ENCODE peak calls at places on chromosomes 16 and 17, in ten cellular contexts. One of them, this sample, is unnamed.

GRCh38 chr16:84391151-84391873 is 23.0 kb downstream of the ATP2C2 start:
- DNase-seq in naive B cell: no peak
- DNase-seq in iPS-NIHi11: no peak
- DNase-seq in hippocampal formation: peak
- DNase-seq in hepatic stellate cell: peak
- DNase-seq in Peyer's patch: no peak
- DNase-seq in sciatic nerve: no peak
- DNase-seq in CD8-positive, alpha-beta T cell: no peak
- DNase-seq in hypothalamus: no peak
- DNase-seq in activated CD8-positive, alpha-beta memory T cell treated with anti-CD3 and anti-CD28 coated beads for 48 hours: no peak
- DNase-seq in this sample: peak

GRCh38 chr17:76752006-76752405 is 14.1 kb downstream of the MFSD11 start:
- DNase-seq in hepatic stellate cell: no peak
- DNase-seq in CD8-positive, alpha-beta T cell: no peak
- DNase-seq in iPS-NIHi11: no peak
- DNase-seq in Peyer's patch: no peak
- DNase-seq in hippocampal formation: no peak
- DNase-seq in hypothalamus: no peak
- DNase-seq in naive B cell: no peak
- DNase-seq in sciatic nerve: no peak
- DNase-seq in activated CD8-positive, alpha-beta memory T cell treated with anti-CD3 and anti-CD28 coated beads for 48 hours: no peak
- DNase-seq in this sample: no peak

GRCh38 chr17:13537211-13537610 is 64.5 kb downstream of the HS3ST3A1 start:
- DNase-seq in Peyer's patch: no peak
- DNase-seq in hypothalamus: no peak
- DNase-seq in sciatic nerve: no peak
- DNase-seq in activated CD8-positive, alpha-beta memory T cell treated with anti-CD3 and anti-CD28 coated beads for 48 hours: no peak
- DNase-seq in iPS-NIHi11: no peak
- DNase-seq in naive B cell: no peak
- DNase-seq in hippocampal formation: no peak
- DNase-seq in CD8-positive, alpha-beta T cell: no peak
- DNase-seq in hepatic stellate cell: no peak
- DNase-seq in this sample: no peak

GRCh38 chr16:84001726-84002125 is 33.7 kb downstream of the NECAB2 start:
- DNase-seq in hippocampal formation: no peak
- DNase-seq in CD8-positive, alpha-beta T cell: no peak
- DNase-seq in sciatic nerve: no peak
- DNase-seq in Peyer's patch: no peak
- DNase-seq in iPS-NIHi11: no peak
- DNase-seq in hypothalamus: no peak
- DNase-seq in hepatic stellate cell: no peak
- DNase-seq in activated CD8-positive, alpha-beta memory T cell treated with anti-CD3 and anti-CD28 coated beads for 48 hours: no peak
- DNase-seq in naive B cell: no peak
- DNase-seq in this sample: no peak

GRCh38 chr17:57284984-57285646 is 28.8 kb downstream of the MSI2 start:
- DNase-seq in iPS-NIHi11: peak
- DNase-seq in Peyer's patch: peak
- DNase-seq in CD8-positive, alpha-beta T cell: no peak
- DNase-seq in sciatic nerve: no peak
- DNase-seq in activated CD8-positive, alpha-beta memory T cell treated with anti-CD3 and anti-CD28 coated beads for 48 hours: peak
- DNase-seq in hypothalamus: no peak
- DNase-seq in hippocampal formation: no peak
- DNase-seq in hepatic stellate cell: no peak
- DNase-seq in naive B cell: peak
- DNase-seq in this sample: no peak

GRCh38 chr17:32862940-32863339 is 14.0 kb downstream of the MYO1D start:
- DNase-seq in hepatic stellate cell: no peak
- DNase-seq in hypothalamus: no peak
- DNase-seq in Peyer's patch: no peak
- DNase-seq in sciatic nerve: no peak
- DNase-seq in CD8-positive, alpha-beta T cell: no peak
- DNase-seq in iPS-NIHi11: no peak
- DNase-seq in hippocampal formation: no peak
- DNase-seq in activated CD8-positive, alpha-beta memory T cell treated with anti-CD3 and anti-CD28 coated beads for 48 hours: no peak
- DNase-seq in naive B cell: no peak
- DNase-seq in this sample: no peak

GRCh38 chr17:7110617-7111306 is 3.9 kb downstream of the ASGR2 start:
- DNase-seq in Peyer's patch: no peak
- DNase-seq in iPS-NIHi11: no peak
- DNase-seq in naive B cell: no peak
- DNase-seq in sciatic nerve: no peak
- DNase-seq in hepatic stellate cell: no peak
- DNase-seq in activated CD8-positive, alpha-beta memory T cell treated with anti-CD3 and anti-CD28 coated beads for 48 hours: no peak
- DNase-seq in hippocampal formation: no peak
- DNase-seq in CD8-positive, alpha-beta T cell: no peak
- DNase-seq in hypothalamus: no peak
- DNase-seq in this sample: no peak

GRCh38 chr16:48613061-48613957 is 3.3 kb upstream of the N4BP1 start:
- DNase-seq in hepatic stellate cell: peak
- DNase-seq in hippocampal formation: no peak
- DNase-seq in iPS-NIHi11: no peak
- DNase-seq in Peyer's patch: peak
- DNase-seq in hypothalamus: no peak
- DNase-seq in naive B cell: no peak
- DNase-seq in activated CD8-positive, alpha-beta memory T cell treated with anti-CD3 and anti-CD28 coated beads for 48 hours: no peak
- DNase-seq in CD8-positive, alpha-beta T cell: peak
- DNase-seq in sciatic nerve: no peak
- DNase-seq in this sample: no peak

GRCh38 chr17:76065754-76066153 is 6.6 kb downstream of the SRP68 start:
- DNase-seq in activated CD8-positive, alpha-beta memory T cell treated with anti-CD3 and anti-CD28 coated beads for 48 hours: no peak
- DNase-seq in Peyer's patch: no peak
- DNase-seq in sciatic nerve: no peak
- DNase-seq in hypothalamus: no peak
- DNase-seq in hippocampal formation: no peak
- DNase-seq in hepatic stellate cell: no peak
- DNase-seq in CD8-positive, alpha-beta T cell: no peak
- DNase-seq in naive B cell: no peak
- DNase-seq in iPS-NIHi11: no peak
- DNase-seq in this sample: peak

GRCh38 chr16:66137853-66138252 is 228.6 kb upstream of the CDH5 start:
- DNase-seq in Peyer's patch: no peak
- DNase-seq in hypothalamus: no peak
- DNase-seq in hepatic stellate cell: no peak
- DNase-seq in hippocampal formation: no peak
- DNase-seq in iPS-NIHi11: no peak
- DNase-seq in sciatic nerve: no peak
- DNase-seq in activated CD8-positive, alpha-beta memory T cell treated with anti-CD3 and anti-CD28 coated beads for 48 hours: no peak
- DNase-seq in naive B cell: no peak
- DNase-seq in CD8-positive, alpha-beta T cell: no peak
- DNase-seq in this sample: no peak

GRCh38 chr17:61208301-61209098 is 191.1 kb upstream of the TBX2 start:
- DNase-seq in activated CD8-positive, alpha-beta memory T cell treated with anti-CD3 and anti-CD28 coated beads for 48 hours: no peak
- DNase-seq in sciatic nerve: no peak
- DNase-seq in Peyer's patch: no peak
- DNase-seq in hippocampal formation: no peak
- DNase-seq in iPS-NIHi11: no peak
- DNase-seq in hypothalamus: no peak
- DNase-seq in naive B cell: no peak
- DNase-seq in hepatic stellate cell: no peak
- DNase-seq in CD8-positive, alpha-beta T cell: no peak
- DNase-seq in this sample: no peak

GRCh38 chr17:44781553-44782348 is 23.0 kb downstream of the ADAM11 start:
- DNase-seq in sciatic nerve: no peak
- DNase-seq in activated CD8-positive, alpha-beta memory T cell treated with anti-CD3 and anti-CD28 coated beads for 48 hours: no peak
- DNase-seq in naive B cell: no peak
- DNase-seq in Peyer's patch: no peak
- DNase-seq in hypothalamus: no peak
- DNase-seq in iPS-NIHi11: peak
- DNase-seq in CD8-positive, alpha-beta T cell: no peak
- DNase-seq in hepatic stellate cell: no peak
- DNase-seq in hippocampal formation: no peak
- DNase-seq in this sample: peak

GRCh38 chr16:1331712-1332617 is 1.5 kb upstream of the BAIAP3 start:
- DNase-seq in hippocampal formation: no peak
- DNase-seq in CD8-positive, alpha-beta T cell: no peak
- DNase-seq in Peyer's patch: peak
- DNase-seq in sciatic nerve: no peak
- DNase-seq in hypothalamus: no peak
- DNase-seq in iPS-NIHi11: peak
- DNase-seq in activated CD8-positive, alpha-beta memory T cell treated with anti-CD3 and anti-CD28 coated beads for 48 hours: no peak
- DNase-seq in hepatic stellate cell: peak
- DNase-seq in naive B cell: peak
- DNase-seq in this sample: peak

GRCh38 chr17:29948460-29949185 is 7.2 kb downstream of the EFCAB5 start:
- DNase-seq in CD8-positive, alpha-beta T cell: no peak
- DNase-seq in hippocampal formation: no peak
- DNase-seq in activated CD8-positive, alpha-beta memory T cell treated with anti-CD3 and anti-CD28 coated beads for 48 hours: no peak
- DNase-seq in naive B cell: peak
- DNase-seq in Peyer's patch: no peak
- DNase-seq in hypothalamus: no peak
- DNase-seq in iPS-NIHi11: no peak
- DNase-seq in sciatic nerve: no peak
- DNase-seq in hepatic stellate cell: no peak
- DNase-seq in this sample: no peak

GRCh38 chr17:74156878-74157277 is 46.6 kb upstream of the RPL38 start:
- DNase-seq in naive B cell: no peak
- DNase-seq in hypothalamus: no peak
- DNase-seq in iPS-NIHi11: no peak
- DNase-seq in hippocampal formation: no peak
- DNase-seq in hepatic stellate cell: no peak
- DNase-seq in CD8-positive, alpha-beta T cell: no peak
- DNase-seq in Peyer's patch: no peak
- DNase-seq in activated CD8-positive, alpha-beta memory T cell treated with anti-CD3 and anti-CD28 coated beads for 48 hours: no peak
- DNase-seq in sciatic nerve: no peak
- DNase-seq in this sample: no peak

GRCh38 chr17:78151514-78152008 is 5.4 kb downstream of the C17orf99 start:
- DNase-seq in hypothalamus: no peak
- DNase-seq in activated CD8-positive, alpha-beta memory T cell treated with anti-CD3 and anti-CD28 coated beads for 48 hours: no peak
- DNase-seq in hippocampal formation: no peak
- DNase-seq in iPS-NIHi11: peak
- DNase-seq in CD8-positive, alpha-beta T cell: no peak
- DNase-seq in naive B cell: no peak
- DNase-seq in sciatic nerve: no peak
- DNase-seq in Peyer's patch: no peak
- DNase-seq in hepatic stellate cell: no peak
- DNase-seq in this sample: no peak

GRCh38 chr16:89687092-89687940 is 827 bp downstream of the CDK10 start:
- DNase-seq in activated CD8-positive, alpha-beta memory T cell treated with anti-CD3 and anti-CD28 coated beads for 48 hours: no peak
- DNase-seq in iPS-NIHi11: no peak
- DNase-seq in CD8-positive, alpha-beta T cell: no peak
- DNase-seq in sciatic nerve: no peak
- DNase-seq in naive B cell: no peak
- DNase-seq in hypothalamus: no peak
- DNase-seq in hippocampal formation: no peak
- DNase-seq in Peyer's patch: peak
- DNase-seq in hepatic stellate cell: peak
- DNase-seq in this sample: no peak

GRCh38 chr16:3669067-3669466 is 14.6 kb downstream of the DNASE1 start:
- DNase-seq in hepatic stellate cell: no peak
- DNase-seq in activated CD8-positive, alpha-beta memory T cell treated with anti-CD3 and anti-CD28 coated beads for 48 hours: no peak
- DNase-seq in naive B cell: no peak
- DNase-seq in hypothalamus: no peak
- DNase-seq in hippocampal formation: no peak
- DNase-seq in sciatic nerve: no peak
- DNase-seq in iPS-NIHi11: no peak
- DNase-seq in CD8-positive, alpha-beta T cell: no peak
- DNase-seq in Peyer's patch: no peak
- DNase-seq in this sample: no peak

GRCh38 chr16:49468611-49469322 is 95.2 kb downstream of the C16orf78 start:
- DNase-seq in CD8-positive, alpha-beta T cell: peak
- DNase-seq in hippocampal formation: no peak
- DNase-seq in Peyer's patch: peak
- DNase-seq in activated CD8-positive, alpha-beta memory T cell treated with anti-CD3 and anti-CD28 coated beads for 48 hours: no peak
- DNase-seq in sciatic nerve: peak
- DNase-seq in iPS-NIHi11: no peak
- DNase-seq in naive B cell: no peak
- DNase-seq in hypothalamus: no peak
- DNase-seq in hepatic stellate cell: no peak
- DNase-seq in this sample: peak

GRCh38 chr16:75273054-75273925 is 21.9 kb upstream of the BCAR1 start:
- DNase-seq in CD8-positive, alpha-beta T cell: no peak
- DNase-seq in sciatic nerve: no peak
- DNase-seq in iPS-NIHi11: no peak
- DNase-seq in hepatic stellate cell: no peak
- DNase-seq in Peyer's patch: no peak
- DNase-seq in naive B cell: no peak
- DNase-seq in hypothalamus: no peak
- DNase-seq in activated CD8-positive, alpha-beta memory T cell treated with anti-CD3 and anti-CD28 coated beads for 48 hours: no peak
- DNase-seq in hippocampal formation: no peak
- DNase-seq in this sample: no peak

GRCh38 chr17:31663576-31663975 is 195.5 kb downstream of the COPRS start:
- DNase-seq in hepatic stellate cell: no peak
- DNase-seq in sciatic nerve: no peak
- DNase-seq in hippocampal formation: no peak
- DNase-seq in Peyer's patch: no peak
- DNase-seq in activated CD8-positive, alpha-beta memory T cell treated with anti-CD3 and anti-CD28 coated beads for 48 hours: no peak
- DNase-seq in CD8-positive, alpha-beta T cell: no peak
- DNase-seq in iPS-NIHi11: no peak
- DNase-seq in naive B cell: no peak
- DNase-seq in hypothalamus: no peak
- DNase-seq in this sample: no peak

GRCh38 chr16:3661922-3662321 is 7.4 kb downstream of the DNASE1 start:
- DNase-seq in CD8-positive, alpha-beta T cell: no peak
- DNase-seq in Peyer's patch: no peak
- DNase-seq in sciatic nerve: no peak
- DNase-seq in hypothalamus: no peak
- DNase-seq in activated CD8-positive, alpha-beta memory T cell treated with anti-CD3 and anti-CD28 coated beads for 48 hours: no peak
- DNase-seq in hepatic stellate cell: no peak
- DNase-seq in iPS-NIHi11: no peak
- DNase-seq in hippocampal formation: no peak
- DNase-seq in naive B cell: no peak
- DNase-seq in this sample: no peak

GRCh38 chr17:78974635-78975591 is 4.8 kb downstream of the LGALS3BP start:
- DNase-seq in hepatic stellate cell: no peak
- DNase-seq in hippocampal formation: no peak
- DNase-seq in naive B cell: no peak
- DNase-seq in iPS-NIHi11: peak
- DNase-seq in sciatic nerve: no peak
- DNase-seq in activated CD8-positive, alpha-beta memory T cell treated with anti-CD3 and anti-CD28 coated beads for 48 hours: no peak
- DNase-seq in CD8-positive, alpha-beta T cell: no peak
- DNase-seq in Peyer's patch: peak
- DNase-seq in hypothalamus: no peak
- DNase-seq in this sample: peak

GRCh38 chr17:48628641-48629410 is 2.7 kb upstream of the HOXB9 start:
- DNase-seq in activated CD8-positive, alpha-beta memory T cell treated with anti-CD3 and anti-CD28 coated beads for 48 hours: no peak
- DNase-seq in naive B cell: no peak
- DNase-seq in CD8-positive, alpha-beta T cell: no peak
- DNase-seq in hepatic stellate cell: no peak
- DNase-seq in hypothalamus: no peak
- DNase-seq in hippocampal formation: no peak
- DNase-seq in iPS-NIHi11: no peak
- DNase-seq in sciatic nerve: peak
- DNase-seq in Peyer's patch: no peak
- DNase-seq in this sample: no peak

GRCh38 chr17:7219812-7220592 is at the start of the genes ACADVL and DLG4:
- DNase-seq in naive B cell: peak
- DNase-seq in hypothalamus: peak
- DNase-seq in hippocampal formation: no peak
- DNase-seq in Peyer's patch: peak
- DNase-seq in hepatic stellate cell: peak
- DNase-seq in activated CD8-positive, alpha-beta memory T cell treated with anti-CD3 and anti-CD28 coated beads for 48 hours: peak
- DNase-seq in CD8-positive, alpha-beta T cell: peak
- DNase-seq in sciatic nerve: peak
- DNase-seq in iPS-NIHi11: peak
- DNase-seq in this sample: peak

GRCh38 chr17:60618854-60619253 is 18.9 kb downstream of the PPM1D start:
- DNase-seq in Peyer's patch: no peak
- DNase-seq in naive B cell: no peak
- DNase-seq in CD8-positive, alpha-beta T cell: no peak
- DNase-seq in hypothalamus: no peak
- DNase-seq in hippocampal formation: no peak
- DNase-seq in activated CD8-positive, alpha-beta memory T cell treated with anti-CD3 and anti-CD28 coated beads for 48 hours: no peak
- DNase-seq in iPS-NIHi11: no peak
- DNase-seq in sciatic nerve: no peak
- DNase-seq in hepatic stellate cell: no peak
- DNase-seq in this sample: no peak

GRCh38 chr17:68972119-68972704 is 17.0 kb upstream of the ABCA8 start:
- DNase-seq in naive B cell: no peak
- DNase-seq in Peyer's patch: no peak
- DNase-seq in activated CD8-positive, alpha-beta memory T cell treated with anti-CD3 and anti-CD28 coated beads for 48 hours: no peak
- DNase-seq in hypothalamus: no peak
- DNase-seq in iPS-NIHi11: peak
- DNase-seq in CD8-positive, alpha-beta T cell: no peak
- DNase-seq in hepatic stellate cell: peak
- DNase-seq in hippocampal formation: peak
- DNase-seq in sciatic nerve: no peak
- DNase-seq in this sample: no peak

GRCh38 chr16:67713647-67714273 is 5.4 kb downstream of the GFOD2 start:
- DNase-seq in hippocampal formation: no peak
- DNase-seq in hepatic stellate cell: no peak
- DNase-seq in activated CD8-positive, alpha-beta memory T cell treated with anti-CD3 and anti-CD28 coated beads for 48 hours: no peak
- DNase-seq in naive B cell: no peak
- DNase-seq in Peyer's patch: no peak
- DNase-seq in CD8-positive, alpha-beta T cell: no peak
- DNase-seq in hypothalamus: no peak
- DNase-seq in sciatic nerve: no peak
- DNase-seq in iPS-NIHi11: no peak
- DNase-seq in this sample: no peak

This sample was measured in upper lobe of right lung.